ENCODE peak calls at places on chromosomes 2 and 18, in eight cellular contexts. Y is GM23248; M is GM13976; S is K562; J is GM19239; Q is stimulated activated CD8-positive, alpha-beta memory T cell treated with anti-CD3 and anti-CD28 coated beads, Interleukin-15, amount 100 ng/mL, for 24 hours; E is neuronal stem cell; D is kidney epithelial cell. T is an unnamed sample.

GRCh38 chr2:16015210-16015902 is 75.0 kb downstream of the MYCN start:
- DNase-seq in Y (no peak), M (no peak), S (no peak), J (no peak), Q (no peak), E (no peak), D (no peak), T (no peak)

GRCh38 chr2:104901037-104901851 is 47.3 kb downstream of the POU3F3 start:
- DNase-seq in Y (no peak), M (no peak), S (no peak), J (no peak), Q (no peak), E (no peak), D (peak), T (no peak)

GRCh38 chr18:6975084-6975483 is 142.5 kb downstream of the LAMA1 start:
- DNase-seq in Y (no peak), M (no peak), S (no peak), J (no peak), Q (no peak), E (no peak), D (no peak), T (no peak)

GRCh38 chr2:138550670-138551287 is 49.2 kb downstream of the SPOPL start:
- DNase-seq in Y (no peak), M (no peak), S (no peak), J (no peak), Q (no peak), E (no peak), D (no peak), T (no peak)

GRCh38 chr2:28643911-28644334 is 107.7 kb upstream of the PPP1CB start:
- DNase-seq in Y (peak), M (no peak), S (no peak), J (no peak), Q (no peak), E (no peak), D (no peak), T (peak)

GRCh38 chr2:65939687-65940086 is 495.2 kb upstream of the MEIS1 start:
- DNase-seq in Y (no peak), M (no peak), S (no peak), J (no peak), Q (no peak), E (no peak), D (no peak), T (no peak)

GRCh38 chr2:193584522-193584938 is 1389.8 kb upstream of the TMEFF2 start:
- DNase-seq in Y (peak), M (peak), S (peak), J (no peak), Q (no peak), E (no peak), D (peak), T (no peak)

GRCh38 chr2:177088542-177088941 is 124.1 kb upstream of the HNRNPA3 start:
- DNase-seq in Y (no peak), M (no peak), S (no peak), J (no peak), Q (no peak), E (no peak), D (no peak), T (no peak)

GRCh38 chr2:104768694-104769093 is 85.2 kb upstream of the POU3F3 start:
- DNase-seq in Y (peak), M (no peak), S (no peak), J (no peak), Q (no peak), E (no peak), D (peak), T (no peak)

GRCh38 chr2:74576151-74576755 is 21.7 kb downstream of the DOK1 start:
- DNase-seq in Y (peak), M (no peak), S (no peak), J (no peak), Q (no peak), E (no peak), D (no peak), T (no peak)

GRCh38 chr2:38835015-38835601 is 40.6 kb downstream of the DHX57 start:
- DNase-seq in Y (peak), M (no peak), S (no peak), J (no peak), Q (no peak), E (peak), D (no peak), T (no peak)

GRCh38 chr2:202479090-202479489 is 103.0 kb downstream of the BMPR2 start:
- DNase-seq in Y (no peak), M (no peak), S (no peak), J (no peak), Q (no peak), E (no peak), D (no peak), T (no peak)

GRCh38 chr2:46841621-46842020 is 74.0 kb downstream of the MCFD2 start:
- DNase-seq in Y (no peak), M (no peak), S (no peak), J (no peak), Q (no peak), E (no peak), D (no peak), T (no peak)

GRCh38 chr2:50719837-50720694 is 311.9 kb downstream of the NRXN1 start:
- DNase-seq in Y (no peak), M (no peak), S (no peak), J (no peak), Q (no peak), E (no peak), D (no peak), T (no peak)

GRCh38 chr18:54416459-54416858 is 58.8 kb downstream of the C18orf54 start:
- DNase-seq in Y (peak), M (no peak), S (no peak), J (no peak), Q (no peak), E (no peak), D (no peak), T (no peak)

GRCh38 chr2:158403237-158403636 is 53.3 kb downstream of the CCDC148 start:
- DNase-seq in Y (no peak), M (no peak), S (no peak), J (no peak), Q (no peak), E (no peak), D (no peak), T (no peak)

GRCh38 chr2:38261569-38262513 is 115.2 kb downstream of the ATL2 start:
- DNase-seq in Y (no peak), M (peak), S (no peak), J (no peak), Q (no peak), E (no peak), D (no peak), T (no peak)

GRCh38 chr2:134029478-134029877 is 224.4 kb upstream of the MGAT5 start:
- DNase-seq in Y (no peak), M (no peak), S (no peak), J (no peak), Q (no peak), E (no peak), D (no peak), T (no peak)

GRCh38 chr2:202178342-202178958 is 59.9 kb downstream of the SUMO1 start:
- DNase-seq in Y (peak), M (peak), S (peak), J (peak), Q (no peak), E (peak), D (no peak), T (no peak)

GRCh38 chr18:692841-693240 is 19.6 kb downstream of the ENOSF1 start:
- DNase-seq in Y (no peak), M (no peak), S (no peak), J (no peak), Q (no peak), E (no peak), D (no peak), T (no peak)

GRCh38 chr2:159713691-159714585 is 1.6 kb downstream of the MARCHF7 start:
- DNase-seq in Y (peak), M (no peak), S (peak), J (no peak), Q (no peak), E (no peak), D (no peak), T (no peak)

GRCh38 chr2:88574445-88574844 is 52.8 kb downstream of the EIF2AK3 start:
- DNase-seq in Y (no peak), M (peak), S (no peak), J (no peak), Q (no peak), E (no peak), D (no peak), T (no peak)

GRCh38 chr2:86107031-86107430 is 996 bp downstream of the PTCD3 start:
- DNase-seq in Y (peak), M (no peak), S (no peak), J (no peak), Q (no peak), E (no peak), D (no peak), T (no peak)

GRCh38 chr2:151947524-151948165 is 119.4 kb upstream of the ARL5A start:
- DNase-seq in Y (peak), M (no peak), S (no peak), J (no peak), Q (no peak), E (peak), D (no peak), T (no peak)

GRCh38 chr2:72886505-72887031 is 640 bp upstream of the SPR start:
- DNase-seq in Y (no peak), M (no peak), S (no peak), J (no peak), Q (no peak), E (no peak), D (no peak), T (no peak)

GRCh38 chr2:32798841-32799240 is 147.9 kb upstream of the LTBP1 start:
- DNase-seq in Y (no peak), M (no peak), S (no peak), J (no peak), Q (no peak), E (no peak), D (no peak), T (no peak)

GRCh38 chr2:63049291-63050185 is 1.1 kb upstream of the OTX1 start:
- DNase-seq in Y (peak), M (peak), S (no peak), J (peak), Q (no peak), E (peak), D (no peak), T (no peak)

GRCh38 chr2:8004250-8004681 is 677.6 kb upstream of the ID2 start:
- DNase-seq in Y (peak), M (peak), S (peak), J (peak), Q (no peak), E (no peak), D (peak), T (no peak)

GRCh38 chr2:54059504-54059903 is 55.9 kb upstream of the ACYP2 start:
- DNase-seq in Y (peak), M (no peak), S (no peak), J (no peak), Q (no peak), E (no peak), D (no peak), T (peak)

GRCh38 chr2:28193552-28194383 is 198.9 kb upstream of the FOSL2 start:
- DNase-seq in Y (no peak), M (peak), S (no peak), J (no peak), Q (no peak), E (no peak), D (no peak), T (no peak)

GRCh38 chr2:197072533-197072932 is 146.0 kb upstream of the PGAP1 start:
- DNase-seq in Y (peak), M (no peak), S (no peak), J (no peak), Q (no peak), E (no peak), D (no peak), T (no peak)

GRCh38 chr18:76494181-76494540 is 881 bp downstream of the ZNF516 start:
- DNase-seq in Y (peak), M (no peak), S (no peak), J (no peak), Q (no peak), E (peak), D (no peak), T (no peak)